ENCODE peak calls at places on chromosomes 11 and 22, in ten cellular contexts. One of them, this sample, is unnamed.

GRCh38 chr11:116257092-116257491 is 515.7 kb downstream of the BUD13 start:
- DNase-seq in T-helper 1 cell: no peak
- DNase-seq in BE2C: peak
- DNase-seq in heart right ventricle: no peak
- DNase-seq in left ventricle myocardium inferior: no peak
- DNase-seq in bronchial epithelial cell: peak
- DNase-seq in amniotic stem cell: no peak
- DNase-seq in astrocyte of the cerebellum: no peak
- DNase-seq in SK-N-DZ: no peak
- DNase-seq in retinal pigment epithelial cell: no peak
- DNase-seq in this sample: no peak

GRCh38 chr11:34050967-34051348 is 573 bp upstream of the CAPRIN1 start:
- DNase-seq in T-helper 1 cell: no peak
- DNase-seq in BE2C: no peak
- DNase-seq in heart right ventricle: no peak
- DNase-seq in left ventricle myocardium inferior: no peak
- DNase-seq in bronchial epithelial cell: no peak
- DNase-seq in amniotic stem cell: no peak
- DNase-seq in astrocyte of the cerebellum: no peak
- DNase-seq in SK-N-DZ: no peak
- DNase-seq in retinal pigment epithelial cell: no peak
- DNase-seq in this sample: no peak

GRCh38 chr11:68816917-68817419 is 24.7 kb downstream of the CPT1A start:
- DNase-seq in T-helper 1 cell: no peak
- DNase-seq in BE2C: no peak
- DNase-seq in heart right ventricle: no peak
- DNase-seq in left ventricle myocardium inferior: no peak
- DNase-seq in bronchial epithelial cell: no peak
- DNase-seq in amniotic stem cell: no peak
- DNase-seq in astrocyte of the cerebellum: no peak
- DNase-seq in SK-N-DZ: no peak
- DNase-seq in retinal pigment epithelial cell: no peak
- DNase-seq in this sample: no peak

GRCh38 chr11:47768090-47768620 is 1.0 kb upstream of the FNBP4 start:
- DNase-seq in T-helper 1 cell: no peak
- DNase-seq in BE2C: peak
- DNase-seq in heart right ventricle: peak
- DNase-seq in left ventricle myocardium inferior: peak
- DNase-seq in bronchial epithelial cell: peak
- DNase-seq in amniotic stem cell: peak
- DNase-seq in astrocyte of the cerebellum: peak
- DNase-seq in SK-N-DZ: peak
- DNase-seq in retinal pigment epithelial cell: peak
- DNase-seq in this sample: peak

GRCh38 chr11:1073851-1074243 is 827 bp upstream of the MUC2 start:
- DNase-seq in T-helper 1 cell: no peak
- DNase-seq in BE2C: no peak
- DNase-seq in heart right ventricle: no peak
- DNase-seq in left ventricle myocardium inferior: no peak
- DNase-seq in bronchial epithelial cell: no peak
- DNase-seq in amniotic stem cell: no peak
- DNase-seq in astrocyte of the cerebellum: no peak
- DNase-seq in SK-N-DZ: no peak
- DNase-seq in retinal pigment epithelial cell: no peak
- DNase-seq in this sample: peak

GRCh38 chr11:69004411-69005182 is 8.4 kb downstream of the MRGPRF start:
- DNase-seq in T-helper 1 cell: no peak
- DNase-seq in BE2C: no peak
- DNase-seq in heart right ventricle: no peak
- DNase-seq in left ventricle myocardium inferior: no peak
- DNase-seq in bronchial epithelial cell: no peak
- DNase-seq in amniotic stem cell: no peak
- DNase-seq in astrocyte of the cerebellum: no peak
- DNase-seq in SK-N-DZ: no peak
- DNase-seq in retinal pigment epithelial cell: no peak
- DNase-seq in this sample: no peak

GRCh38 chr11:33942954-33943353 is 51.1 kb upstream of the LMO2 start:
- DNase-seq in T-helper 1 cell: no peak
- DNase-seq in BE2C: no peak
- DNase-seq in heart right ventricle: no peak
- DNase-seq in left ventricle myocardium inferior: peak
- DNase-seq in bronchial epithelial cell: peak
- DNase-seq in amniotic stem cell: no peak
- DNase-seq in astrocyte of the cerebellum: peak
- DNase-seq in SK-N-DZ: no peak
- DNase-seq in retinal pigment epithelial cell: no peak
- DNase-seq in this sample: peak

GRCh38 chr11:68524213-68524612 is 63.7 kb downstream of the PPP6R3 start:
- DNase-seq in T-helper 1 cell: no peak
- DNase-seq in BE2C: no peak
- DNase-seq in heart right ventricle: no peak
- DNase-seq in left ventricle myocardium inferior: no peak
- DNase-seq in bronchial epithelial cell: peak
- DNase-seq in amniotic stem cell: no peak
- DNase-seq in astrocyte of the cerebellum: no peak
- DNase-seq in SK-N-DZ: no peak
- DNase-seq in retinal pigment epithelial cell: no peak
- DNase-seq in this sample: no peak

GRCh38 chr11:35584321-35584720 is 33.9 kb upstream of the FJX1 start:
- DNase-seq in T-helper 1 cell: no peak
- DNase-seq in BE2C: no peak
- DNase-seq in heart right ventricle: no peak
- DNase-seq in left ventricle myocardium inferior: no peak
- DNase-seq in bronchial epithelial cell: peak
- DNase-seq in amniotic stem cell: no peak
- DNase-seq in astrocyte of the cerebellum: no peak
- DNase-seq in SK-N-DZ: no peak
- DNase-seq in retinal pigment epithelial cell: no peak
- DNase-seq in this sample: no peak

GRCh38 chr11:94325681-94326080 is 21.3 kb downstream of the IZUMO1R start:
- DNase-seq in T-helper 1 cell: no peak
- DNase-seq in BE2C: peak
- DNase-seq in heart right ventricle: no peak
- DNase-seq in left ventricle myocardium inferior: no peak
- DNase-seq in bronchial epithelial cell: peak
- DNase-seq in amniotic stem cell: no peak
- DNase-seq in astrocyte of the cerebellum: no peak
- DNase-seq in SK-N-DZ: no peak
- DNase-seq in retinal pigment epithelial cell: no peak
- DNase-seq in this sample: no peak

GRCh38 chr22:32918741-32919140 is 117.2 kb downstream of the TIMP3 start:
- DNase-seq in T-helper 1 cell: no peak
- DNase-seq in BE2C: no peak
- DNase-seq in heart right ventricle: no peak
- DNase-seq in left ventricle myocardium inferior: no peak
- DNase-seq in bronchial epithelial cell: no peak
- DNase-seq in amniotic stem cell: no peak
- DNase-seq in astrocyte of the cerebellum: no peak
- DNase-seq in SK-N-DZ: no peak
- DNase-seq in retinal pigment epithelial cell: no peak
- DNase-seq in this sample: no peak

GRCh38 chr22:43848366-43849171 is 13.7 kb downstream of the SULT4A1 start:
- DNase-seq in T-helper 1 cell: no peak
- DNase-seq in BE2C: peak
- DNase-seq in heart right ventricle: no peak
- DNase-seq in left ventricle myocardium inferior: peak
- DNase-seq in bronchial epithelial cell: peak
- DNase-seq in amniotic stem cell: no peak
- DNase-seq in astrocyte of the cerebellum: no peak
- DNase-seq in SK-N-DZ: peak
- DNase-seq in retinal pigment epithelial cell: no peak
- DNase-seq in this sample: no peak

GRCh38 chr22:32475428-32476010 is 908 bp downstream of the FBXO7 start:
- DNase-seq in T-helper 1 cell: no peak
- DNase-seq in BE2C: peak
- DNase-seq in heart right ventricle: peak
- DNase-seq in left ventricle myocardium inferior: peak
- DNase-seq in bronchial epithelial cell: peak
- DNase-seq in amniotic stem cell: no peak
- DNase-seq in astrocyte of the cerebellum: no peak
- DNase-seq in SK-N-DZ: no peak
- DNase-seq in retinal pigment epithelial cell: peak
- DNase-seq in this sample: peak

This sample was measured in tibial artery.